ENCODE peak calls at places on chromosome 3, in eight cellular contexts. K, L, E, X, Z, C, P and R are unnamed samples.

GRCh38 chr3:195583831-195584542 is at the start of gene APOD:
- DNase-seq in X (peak; percentile 50), Z (peak; percentile 57), C (no peak), E (no peak), L (no peak), K (no peak), P (no peak), R (peak; percentile 41)

GRCh38 chr3:178637802-178638201 is 101.6 kb downstream of the KCNMB2 start:
- DNase-seq in K (no peak), X (no peak), L (no peak), Z (no peak), E (no peak), P (no peak), C (no peak), R (no peak)

GRCh38 chr3:60829058-60829457 is 422.2 kb downstream of the FHIT start:
- DNase-seq in L (no peak), P (no peak), K (no peak), C (no peak), X (peak; percentile 73), Z (no peak), E (no peak), R (no peak)

GRCh38 chr3:106247902-106248684 is 379.3 kb upstream of the CBLB start:
- DNase-seq in P (no peak), X (no peak), C (no peak), E (no peak), Z (peak; percentile 46), K (no peak), L (no peak), R (no peak)

GRCh38 chr3:187858086-187858485 is 112.8 kb upstream of the BCL6 start:
- DNase-seq in X (no peak), L (no peak), E (no peak), K (no peak), Z (peak; percentile 24), C (no peak), P (no peak), R (no peak)

GRCh38 chr3:111692593-111693552 is 97.7 kb upstream of the ZBED2 start:
- DNase-seq in C (no peak), P (no peak), Z (no peak), X (no peak), L (no peak), E (no peak), K (no peak), R (peak; percentile 26)

GRCh38 chr3:151395806-151396205 is 11.3 kb upstream of the P2RY12 start:
- DNase-seq in P (no peak), L (no peak), C (no peak), Z (peak; percentile 90), X (peak; percentile 71), E (no peak), K (no peak), R (no peak)

GRCh38 chr3:65490132-65490531 is 548.6 kb downstream of the MAGI1 start:
- DNase-seq in E (no peak), Z (no peak), C (no peak), L (no peak), P (no peak), X (no peak), K (no peak), R (no peak)

GRCh38 chr3:26622634-26623408 is at the start of gene LRRC3B:
- DNase-seq in X (no peak), C (peak; percentile 86), Z (no peak), P (peak; percentile 75), E (no peak), L (no peak), K (peak; percentile 89), R (peak; percentile 37)
- TF ChIP-seq EZH2phosphoT487 in X (no peak), C (no peak), Z (no peak), P (no peak), E (no peak), L (no peak), K (peak; percentile 18), R (no peak)

DNA sequence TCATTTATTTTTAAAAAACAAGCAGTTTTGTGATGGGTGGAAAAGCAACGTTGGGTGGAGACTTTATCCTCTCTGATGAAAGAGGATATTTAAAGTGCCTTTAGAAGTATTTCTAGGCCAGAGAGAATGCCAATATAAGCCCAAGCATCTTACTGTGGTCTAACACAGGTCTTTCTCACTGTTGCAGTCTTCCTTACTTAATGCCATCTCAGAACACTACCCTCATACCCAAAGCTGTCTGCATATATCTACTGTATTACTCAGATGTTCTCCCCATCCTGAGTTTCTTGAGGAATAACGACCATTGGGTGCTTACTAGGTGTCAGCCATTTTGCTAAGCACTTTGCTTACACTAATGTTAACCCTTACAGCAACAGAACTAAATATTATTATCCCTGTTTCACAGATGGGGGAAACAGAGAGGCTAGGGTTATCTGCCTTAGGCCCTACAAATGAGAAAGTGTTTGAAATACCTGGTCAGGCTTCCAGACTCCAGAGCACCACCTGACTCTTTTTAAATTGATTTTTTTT is 29.8 kb upstream of the EBLN2 start:
- DNase-seq in K (no peak), L (no peak), E (no peak), P (no peak), Z (no peak), X (no peak), C (no peak), R (no peak)
- H3K27ac ChIP-seq in K (no peak overlapping the region), L (no peak overlapping the region), E (no peak overlapping the region), P (no peak overlapping the region), Z (no peak overlapping the region), X (no peak overlapping the region), C (no peak overlapping the region), R (no peak overlapping the region)

GRCh38 chr3:37571269-37571668 is 290.4 kb upstream of the CTDSPL start:
- DNase-seq in Z (peak; percentile 12), P (no peak), E (no peak), L (no peak), C (no peak), K (no peak), X (no peak), R (no peak)

GRCh38 chr3:37575284-37575683 is 286.4 kb upstream of the CTDSPL start:
- DNase-seq in C (no peak), E (no peak), L (no peak), K (no peak), X (no peak), Z (no peak), P (no peak), R (no peak)

GRCh38 chr3:37569991-37570390 is 291.7 kb upstream of the CTDSPL start:
- DNase-seq in K (no peak), Z (no peak), E (no peak), C (no peak), P (no peak), L (no peak), X (no peak), R (no peak)

GRCh38 chr3:37579181-37579580 is 282.5 kb upstream of the CTDSPL start:
- DNase-seq in K (no peak), P (no peak), C (no peak), Z (no peak), X (no peak), L (no peak), E (no peak), R (no peak)

GRCh38 chr3:37574177-37574958 is 287.3 kb upstream of the CTDSPL start:
- DNase-seq in L (no peak), C (no peak), P (no peak), E (no peak), Z (no peak), K (no peak), X (no peak), R (no peak)
- H3K4me2 ChIP-seq in L (no peak overlapping the region), C (no peak overlapping the region), P (no peak overlapping the region), E (no peak overlapping the region), Z (no peak overlapping the region), K (no peak overlapping the region), X (no peak overlapping the region), R (no peak overlapping the region)

GRCh38 chr3:127953636-127954035 is 38.6 kb downstream of the KBTBD12 start:
- DNase-seq in E (no peak), K (no peak), X (peak; percentile 46), Z (peak; percentile 70), P (no peak), C (no peak), L (no peak), R (no peak)

GRCh38 chr3:127959041-127959440 is 44.0 kb downstream of the KBTBD12 start:
- DNase-seq in P (no peak), C (no peak), K (no peak), L (no peak), Z (no peak), E (no peak), X (peak; percentile 19), R (no peak)

GRCh38 chr3:127954642-127955041 is 39.6 kb downstream of the KBTBD12 start:
- DNase-seq in X (no peak), K (no peak), P (no peak), C (no peak), L (no peak), E (no peak), Z (no peak), R (no peak)

GRCh38 chr3:127953092-127953491 is 38.1 kb downstream of the KBTBD12 start:
- DNase-seq in L (no peak), Z (peak; percentile 69), C (no peak), E (no peak), P (no peak), X (no peak), K (no peak), R (no peak)

DNA sequence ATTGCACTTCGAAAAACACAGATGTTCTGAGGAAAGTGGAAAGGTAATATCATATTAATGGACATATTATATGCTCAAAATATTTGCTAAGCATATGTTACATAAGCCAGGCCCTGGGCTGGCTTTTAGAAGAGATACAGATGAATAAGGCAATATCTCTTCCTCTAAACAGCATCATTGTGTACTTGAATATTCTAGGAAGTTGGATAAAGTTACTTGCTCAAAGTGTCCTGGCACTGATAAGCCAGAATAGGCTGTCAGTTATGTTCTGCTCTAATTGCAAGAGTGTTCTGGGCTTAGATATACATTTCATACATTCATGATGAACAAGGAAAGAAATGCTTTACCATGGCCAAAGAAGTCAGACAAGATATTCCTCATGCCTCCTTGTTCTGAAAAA is 40.6 kb downstream of the KBTBD12 start:
- DNase-seq in X (no peak), P (no peak), L (no peak), C (no peak), K (no peak), E (no peak), Z (no peak), R (no peak)
- TF ChIP-seq EZH2phosphoT487 in X (no peak), P (no peak), L (no peak), C (no peak), K (no peak), E (no peak), Z (no peak), R (no peak)

GRCh38 chr3:45027406-45027805 is 1.3 kb downstream of the CLEC3B start:
- DNase-seq in K (no peak), X (no peak), C (no peak), E (no peak), L (no peak), Z (peak; percentile 43), P (no peak), R (no peak)
- H3K27ac ChIP-seq in K (no peak overlapping the region), X (no peak overlapping the region), C (no peak overlapping the region), E (no peak overlapping the region), L (no peak overlapping the region), Z (peak overlapping the region; percentile 88), P (no peak overlapping the region), R (no peak overlapping the region)

GRCh38 chr3:193775421-193776077 is 182.5 kb downstream of the OPA1 start:
- DNase-seq in C (peak; percentile 71), E (no peak), K (peak; percentile 67), L (no peak), X (no peak), P (no peak), Z (no peak), R (no peak)
- H3K4me2 ChIP-seq in C (peak overlapping the region; percentile 20), E (no peak overlapping the region), K (peak overlapping the region; percentile 58), L (no peak overlapping the region), X (no peak overlapping the region), P (no peak overlapping the region), Z (no peak overlapping the region), R (no peak overlapping the region)